ENCODE peak calls at places on chromosomes 7 and 10, in ten cellular contexts. O is RWPE1; U is GM12865; B is CD8-positive, alpha-beta T cell; I is psoas muscle; K is ovary; L is MM.1S; P is HFF-Myc; C is endothelial cell; N is K562. Z is an unnamed sample.

GRCh38 chr10:47400786-47401185 is 16.7 kb upstream of the ZNF488 start:
- DNase-seq in O (no peak), U (no peak), B (no peak), I (no peak), K (no peak), L (no peak), P (no peak), C (no peak), N (no peak), Z (no peak)

GRCh38 chr10:31630866-31631567 is 297.6 kb downstream of the ARHGAP12 start:
- DNase-seq in O (no peak), U (peak; percentile 67), B (no peak), I (no peak), K (no peak), L (no peak), P (no peak), C (no peak), N (no peak), Z (peak; percentile 40)

GRCh38 chr10:6347391-6347951 is 144.7 kb downstream of the PFKFB3 start:
- DNase-seq in O (no peak), U (peak; percentile 24), B (peak; percentile 45), I (no peak), K (no peak), L (peak; percentile 46), P (no peak), C (no peak), N (no peak), Z (no peak)

GRCh38 chr7:21547511-21547910 is 4.7 kb downstream of the DNAH11 start:
- DNase-seq in O (no peak), U (no peak), B (no peak), I (no peak), K (no peak), L (no peak), P (no peak), C (no peak), N (no peak), Z (no peak)

GRCh38 chr10:65911431-65911830 is 1014.4 kb upstream of the LRRTM3 start:
- DNase-seq in O (no peak), U (no peak), B (no peak), I (no peak), K (no peak), L (no peak), P (no peak), C (no peak), N (no peak), Z (no peak)

GRCh38 chr10:44384601-44385422 is at the start of gene CXCL12:
- DNase-seq in O (no peak), U (peak; percentile 11), B (no peak), I (peak; percentile 66), K (peak; percentile 44), L (no peak), P (no peak), C (no peak), N (no peak), Z (peak; percentile 37)

GRCh38 chr7:134593530-134594392 is 44.9 kb downstream of the AKR1B15 start:
- DNase-seq in O (no peak), U (no peak), B (no peak), I (peak; percentile 61), K (peak; percentile 79), L (no peak), P (peak; percentile 44), C (no peak), N (peak; percentile 28), Z (no peak)

GRCh38 chr10:89241491-89242339 is 9.9 kb downstream of the LIPA start:
- DNase-seq in O (no peak), U (peak; percentile 61), B (no peak), I (no peak), K (no peak), L (no peak), P (no peak), C (no peak), N (no peak), Z (no peak)

GRCh38 chr10:34739915-34740314 is 75.2 kb downstream of the PARD3 start:
- DNase-seq in O (peak; percentile 25), U (no peak), B (no peak), I (peak; percentile 43), K (peak; percentile 76), L (peak; percentile 34), P (peak; percentile 83), C (peak; percentile 45), N (no peak), Z (no peak)

GRCh38 chr10:129511758-129512157 is 44.7 kb downstream of the MGMT start:
- DNase-seq in O (no peak), U (no peak), B (no peak), I (no peak), K (no peak), L (no peak), P (no peak), C (no peak), N (no peak), Z (no peak)
- TF ChIP-seq CTCF in O (no peak), U (no peak), B (no peak), I (no peak), K (no peak), L (no peak), P (no peak), C (no peak), N (no peak), Z (no peak)

DNA sequence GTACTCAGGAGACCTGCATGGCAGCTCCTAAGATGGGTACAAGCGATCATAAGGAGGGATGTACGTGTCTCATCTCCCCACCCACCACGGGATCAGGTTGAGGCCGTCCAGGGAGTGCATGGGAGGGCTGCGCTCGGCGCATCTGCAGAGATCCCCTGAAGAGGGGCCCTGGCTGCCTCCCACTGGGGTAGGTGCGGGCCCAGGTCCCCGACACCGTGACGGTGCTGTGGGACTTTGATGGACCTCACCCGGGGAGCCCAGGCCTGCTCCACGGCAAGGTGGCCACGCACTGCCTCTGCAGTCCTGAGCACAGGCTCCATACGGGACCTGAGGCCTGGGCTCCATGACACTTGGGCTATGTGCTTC is 12.7 kb downstream of the GET4 start:
- DNase-seq in O (no peak), U (no peak), B (no peak), I (no peak), K (no peak), L (no peak), P (no peak), C (no peak), N (no peak), Z (no peak)
- TF ChIP-seq CTCF in O (no peak), U (no peak), B (no peak), I (no peak), K (no peak), L (no peak), P (no peak), C (no peak), N (no peak), Z (no peak)

GRCh38 chr10:52312999-52313349 is 1.1 kb upstream of the DKK1 start:
- DNase-seq in O (no peak), U (no peak), B (no peak), I (no peak), K (no peak), L (peak; percentile 27), P (no peak), C (no peak), N (no peak), Z (no peak)

GRCh38 chr10:52314007-52314821 is at the start of gene DKK1:
- DNase-seq in O (peak; percentile 81), U (peak; percentile 39), B (no peak), I (peak; percentile 48), K (no peak), L (peak; percentile 85), P (no peak), C (peak; percentile 80), N (no peak), Z (peak; percentile 17)

GRCh38 chr10:52313350-52314006 is 603 bp upstream of the DKK1 start:
- DNase-seq in O (no peak), U (no peak), B (no peak), I (no peak), K (no peak), L (peak; percentile 69), P (no peak), C (peak; percentile 8), N (no peak), Z (peak; percentile 19)

GRCh38 chr10:52308251-52309031 is 5.6 kb upstream of the DKK1 start:
- DNase-seq in O (peak; percentile 73), U (peak; percentile 69), B (no peak), I (peak; percentile 40), K (peak; percentile 32), L (peak; percentile 70), P (no peak), C (peak; percentile 63), N (no peak), Z (peak; percentile 71)
- TF ChIP-seq CTCF in O (peak; percentile 80), U (peak; percentile 46), B (no peak), I (peak; percentile 76), K (no peak), L (peak; percentile 74), P (peak; percentile 51), C (peak; percentile 89), N (no peak), Z (peak; percentile 21)

GRCh38 chr7:151031011-151031410 is 2.8 kb downstream of the ABCB8 start:
- DNase-seq in O (no peak), U (no peak), B (no peak), I (no peak), K (no peak), L (no peak), P (no peak), C (no peak), N (no peak), Z (no peak)

GRCh38 chr7:151035024-151035717 is 6.9 kb downstream of the ABCB8 start:
- DNase-seq in O (no peak), U (no peak), B (no peak), I (no peak), K (no peak), L (no peak), P (no peak), C (no peak), N (no peak), Z (no peak)

GRCh38 chr7:151033864-151034249 is 5.6 kb downstream of the ABCB8 start:
- DNase-seq in O (no peak), U (no peak), B (no peak), I (no peak), K (no peak), L (no peak), P (no peak), C (no peak), N (no peak), Z (no peak)

GRCh38 chr7:151034312-151035023 is 6.2 kb downstream of the ABCB8 start:
- DNase-seq in O (no peak), U (no peak), B (no peak), I (no peak), K (no peak), L (no peak), P (no peak), C (no peak), N (no peak), Z (no peak)

DNA sequence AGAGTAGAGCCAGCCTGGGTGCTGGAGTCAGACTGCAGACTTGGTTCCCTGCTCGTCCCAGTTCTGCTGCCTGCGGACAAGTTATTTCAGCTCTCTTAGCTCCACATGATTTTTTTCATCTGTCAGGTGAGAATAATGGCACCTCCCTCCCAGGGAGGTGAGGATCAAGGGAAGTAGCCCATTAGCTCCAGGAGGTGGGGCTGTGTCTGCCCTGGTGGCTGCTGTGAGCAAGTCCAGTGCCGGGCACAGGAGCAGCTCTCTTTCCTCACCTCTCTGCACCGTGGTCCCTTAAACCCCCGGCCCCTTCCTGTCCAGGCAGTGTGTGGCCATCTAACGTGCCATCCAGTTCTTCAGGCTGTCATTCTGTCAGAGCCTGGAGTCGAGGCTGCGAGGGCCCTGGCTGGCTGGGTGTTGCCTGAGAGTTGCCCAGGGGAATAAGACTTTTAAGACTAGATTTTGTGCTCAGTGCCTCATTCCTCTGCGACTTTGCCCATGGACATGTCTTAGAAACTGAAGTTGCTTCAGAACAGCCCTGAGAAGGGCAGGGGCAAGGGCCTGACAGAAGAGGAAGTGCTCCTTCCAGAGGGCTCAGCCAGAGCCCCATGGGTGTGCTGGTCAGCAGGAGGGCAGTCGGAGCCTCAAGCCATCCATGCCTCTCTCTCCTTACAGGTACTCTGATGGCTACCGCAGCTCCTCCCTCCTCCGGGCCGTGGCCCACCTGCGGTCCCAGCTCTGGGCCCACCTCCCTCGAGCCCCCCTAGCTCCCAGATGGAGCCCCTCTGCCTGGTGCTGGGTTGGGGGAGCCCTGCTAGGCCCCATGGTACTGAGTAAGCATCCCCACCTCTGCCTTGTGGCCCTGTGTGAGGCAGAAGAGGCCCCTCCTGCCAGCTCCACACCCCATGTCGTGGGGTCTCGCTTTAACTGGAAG is 5.0 kb downstream of the ABCB8 start:
- DNase-seq in O (no peak), U (no peak), B (no peak), I (no peak), K (no peak), L (no peak), P (no peak), C (no peak), N (peak; percentile 38), Z (no peak)
- TF ChIP-seq CTCF in O (no peak), U (peak; percentile 2), B (no peak), I (no peak), K (no peak), L (no peak), P (no peak), C (no peak), N (peak; percentile 75), Z (no peak)